ENCODE peak calls at places on chromosome 6, in five cellular contexts. I is cardiac muscle cell, Q is body of pancreas, N is A549, D is GM12878. G is an unnamed sample. For H3K4me1, the result is how much of the 10 kb centered on the place peaks cover.

GRCh38 chr6:122400121-122400450 is 634 bp downstream of the HSF2 start:
- DNase-seq in D (no peak), N (peak), I (no peak), Q (no peak), G (no peak)

GRCh38 chr6:90065173-90065572 is 170.9 kb downstream of the GJA10 start:
- DNase-seq in N (no peak), I (no peak), D (no peak), Q (no peak), G (no peak)

GRCh38 chr6:73728548-73729205 is 32.7 kb downstream of the CD109 start:
- DNase-seq in D (peak), Q (no peak), N (no peak), I (no peak), G (no peak)

GRCh38 chr6:35024601-35025054 is 116.5 kb downstream of the TCP11 start:
- DNase-seq in Q (peak), D (no peak), I (peak), N (peak), G (no peak)

GRCh38 chr6:146878564-146879343 is 280.0 kb downstream of the ADGB start:
- DNase-seq in Q (no peak), D (no peak), N (no peak), I (no peak), G (no peak)

GRCh38 chr6:29826271-29826670 is 1.4 kb upstream of the HLA-G start:
- DNase-seq in D (no peak), Q (no peak), N (no peak), I (no peak), G (no peak)

GRCh38 chr6:33661118-33661838 is 40.2 kb downstream of the ITPR3 start:
- DNase-seq in Q (no peak), D (no peak), I (no peak), N (no peak), G (no peak)

GRCh38 chr6:121770943-121771342 is 335.5 kb downstream of the GJA1 start:
- DNase-seq in I (no peak), N (no peak), Q (no peak), D (no peak), G (no peak)

GRCh38 chr6:11672669-11673068 is 105.9 kb downstream of the ADTRP start:
- DNase-seq in N (no peak), I (no peak), D (no peak), Q (no peak), G (no peak)

GRCh38 chr6:45532626-45533258 is 155.0 kb upstream of the SUPT3H start:
- DNase-seq in D (no peak), Q (no peak), I (no peak), N (no peak), G (no peak)

GRCh38 chr6:14105547-14105946 is 12.0 kb upstream of the CD83 start:
- DNase-seq in N (no peak), I (no peak), Q (no peak), D (no peak), G (no peak)

GRCh38 chr6:82145926-82146452 is 101.6 kb downstream of the IBTK start:
- DNase-seq in I (no peak), D (no peak), Q (no peak), N (no peak), G (no peak)

GRCh38 chr6:138592698-138593097 is 93.4 kb upstream of the NHSL1 start:
- DNase-seq in D (peak), I (no peak), N (no peak), Q (no peak), G (peak)

GRCh38 chr6:160678230-160678629 is 14.2 kb upstream of the LPA start:
- DNase-seq in I (no peak), Q (no peak), D (no peak), N (no peak), G (no peak)

GRCh38 chr6:56958481-56958880 is 3.6 kb downstream of the BEND6 start:
- DNase-seq in Q (no peak), D (no peak), N (no peak), I (no peak), G (no peak)

GRCh38 chr6:24492475-24492874 is 2.3 kb upstream of the ALDH5A1 start:
- DNase-seq in I (peak), D (no peak), N (no peak), Q (peak), G (peak)

GRCh38 chr6:166474721-166475565 is 92.2 kb upstream of the MPC1 start:
- DNase-seq in D (no peak), I (no peak), Q (no peak), N (no peak), G (no peak)

DNA sequence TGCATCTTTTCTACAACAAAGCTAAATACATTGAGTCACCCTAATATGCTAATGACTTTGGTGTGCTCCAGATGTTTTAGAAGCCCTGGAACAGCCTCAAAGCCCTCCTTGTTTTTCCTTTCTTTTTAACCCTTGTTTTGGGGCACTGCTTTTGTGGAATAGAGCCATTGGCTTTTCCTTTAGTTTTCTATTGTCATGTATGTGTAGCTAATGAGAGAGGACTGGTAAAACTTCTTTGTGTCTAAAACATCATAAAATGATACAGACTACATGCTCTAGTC is 158.8 kb downstream of the JARID2 start:
- DNase-seq in N (no peak), I (no peak), Q (no peak), D (no peak), G (no peak)
- H3K4me3 ChIP-seq in N (no peak), I (no peak), Q (no peak), D (no peak), G (no peak)

GRCh38 chr6:921400-921799 is 228.5 kb upstream of the EXOC2 start:
- DNase-seq in I (no peak), D (no peak), Q (no peak), N (no peak), G (no peak)
- H3K4me1 ChIP-seq in I (under half), D (under half), Q (under half), N (under half), G (under half)

DNA sequence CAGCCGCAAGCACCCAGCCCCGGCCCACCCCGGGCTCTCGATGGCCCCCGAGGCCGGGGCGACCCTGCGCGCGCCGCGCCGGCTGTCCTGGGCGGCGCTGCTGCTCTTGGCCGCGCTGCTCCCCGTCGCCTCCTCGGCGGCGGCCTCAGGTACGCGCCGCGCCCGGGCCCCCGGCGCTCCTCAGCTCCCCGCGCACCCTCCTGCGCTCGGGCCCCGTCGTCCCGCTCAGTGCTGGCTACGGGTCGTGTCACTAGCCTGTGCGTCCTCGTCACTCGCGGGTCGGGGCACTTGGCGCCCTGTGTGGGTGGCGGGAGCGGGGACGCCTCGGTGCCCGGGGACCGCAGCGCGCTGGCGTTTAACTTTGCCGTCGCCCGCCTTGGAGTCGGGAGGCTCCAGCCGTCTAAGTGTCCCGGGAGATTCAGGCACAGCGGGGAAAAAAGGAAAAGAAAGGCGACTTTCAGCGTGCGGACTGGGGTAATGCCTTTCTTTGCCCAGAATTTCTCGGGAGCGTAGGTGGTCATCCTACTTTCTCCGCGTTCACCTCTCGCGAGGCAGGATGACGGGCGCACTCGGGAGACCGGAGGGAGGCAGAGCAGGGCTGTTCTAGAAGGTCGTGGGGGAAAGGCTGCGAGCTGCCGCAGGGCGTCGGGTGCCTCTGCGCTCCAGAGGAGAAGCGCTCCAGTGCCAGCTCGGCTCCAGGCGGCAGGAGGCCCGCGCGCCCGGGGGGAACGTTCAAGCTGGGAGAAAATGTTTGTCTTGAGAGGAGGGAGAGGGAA is 545 bp downstream of the FNDC1 start:
- DNase-seq in D (no peak), N (peak), Q (no peak), I (peak), G (no peak)
- H3K4me3 ChIP-seq in D (no peak), N (peak), Q (no peak), I (peak), G (no peak)

DNA sequence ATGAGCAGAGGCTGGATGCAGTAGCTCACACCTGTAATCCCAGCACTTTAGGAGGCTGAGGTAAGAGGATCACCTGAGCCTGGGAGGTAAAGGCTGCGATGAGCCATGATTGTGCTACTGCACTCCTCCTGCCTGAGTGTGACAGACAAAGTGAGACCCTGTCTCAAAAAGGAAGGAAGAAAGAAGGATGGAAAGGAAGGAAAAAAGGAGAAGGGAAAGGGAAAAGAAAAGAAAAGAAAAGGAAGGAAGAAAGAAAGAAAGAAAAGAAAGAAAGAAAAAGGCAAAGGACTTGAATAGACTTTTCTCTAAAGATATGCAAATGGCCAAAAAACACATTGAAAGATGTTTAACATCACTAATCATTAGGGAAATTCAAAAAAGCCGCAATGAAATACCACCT is 215.3 kb upstream of the MYLIP start:
- DNase-seq in D (no peak), N (no peak), I (no peak), Q (no peak), G (no peak)
- H3K4me1 ChIP-seq in D (under half), N (under half), I (under half), Q (under half), G (under half)

GRCh38 chr6:3825851-3826581 is 23.2 kb upstream of the FAM50B start:
- DNase-seq in Q (peak), N (peak), D (no peak), I (no peak), G (no peak)
- H3K4me3 ChIP-seq in Q (no peak), N (no peak), D (no peak), I (no peak), G (no peak)

G was measured in OCI-LY7.